ENCODE peak calls at places on chromosomes 12 and 14, in four cellular contexts. S is HepG2, R is GM12878, P is K562. F is an unnamed sample.
A peak's percentile ranks its signal among the peaks of the same experiment; 100 is the strongest.

GRCh38 chr12:72297666-72298065 is 25.5 kb downstream of the TRHDE start:
- DNase-seq in S (no peak), R (no peak), P (no peak), F (no peak)

GRCh38 chr12:52551466-52551865 is 1.5 kb downstream of the KRT71 start:
- DNase-seq in S (no peak), R (no peak), P (no peak), F (no peak)

GRCh38 chr12:57522887-57523705 is 472 bp downstream of the MBD6 start:
- DNase-seq in S (no peak), R (no peak), P (peak; percentile 84), F (peak; percentile 65)

GRCh38 chr14:99242238-99242637 is 29.8 kb downstream of the BCL11B start:
- DNase-seq in S (no peak), R (no peak), P (no peak), F (no peak)

GRCh38 chr14:104424406-104425072 is 155.0 kb upstream of the C14orf180 start:
- DNase-seq in S (no peak), R (no peak), P (no peak), F (peak; percentile 43)

GRCh38 chr12:88393017-88393767 is 187.1 kb downstream of the KITLG start:
- DNase-seq in S (peak; percentile 41), R (no peak), P (peak; percentile 18), F (no peak)

GRCh38 chr12:52305921-52306705 is 14.8 kb upstream of the KRT81 start:
- DNase-seq in S (no peak), R (no peak), P (no peak), F (no peak)

GRCh38 chr12:106631150-106631549 is 48.3 kb downstream of the RFX4 start:
- DNase-seq in S (no peak), R (no peak), P (no peak), F (no peak)

GRCh38 chr14:55127491-55127951 is 1.5 kb upstream of the LGALS3 start:
- DNase-seq in S (no peak), R (no peak), P (no peak), F (no peak)

GRCh38 chr14:78902010-78902623 is 731.9 kb downstream of the NRXN3 start:
- DNase-seq in S (peak; percentile 8), R (no peak), P (peak; percentile 5), F (no peak)

GRCh38 chr12:5525783-5526367 is 94.0 kb downstream of the NTF3 start:
- DNase-seq in S (no peak), R (no peak), P (no peak), F (peak; percentile 11)

GRCh38 chr12:14651371-14651770 is 45.0 kb downstream of the GUCY2C start:
- DNase-seq in S (no peak), R (no peak), P (no peak), F (no peak)

GRCh38 chr12:103908877-103909276 is 21.3 kb upstream of the HSP90B1 start:
- DNase-seq in S (no peak), R (no peak), P (no peak), F (no peak)

GRCh38 chr12:115752913-115753726 is 524.4 kb downstream of the MED13L start:
- DNase-seq in S (peak; percentile 58), R (peak; percentile 12), P (peak; percentile 48), F (no peak)

GRCh38 chr12:1829306-1829900 is 9.0 kb downstream of the LRTM2 start:
- DNase-seq in S (no peak), R (no peak), P (no peak), F (no peak)
- TF ChIP-seq JUND in S (no peak), R (no peak), P (no peak), F (no peak)

GRCh38 chr14:70698288-70698687 is 56.6 kb downstream of the TTC9 start:
- DNase-seq in S (peak; percentile 29), R (no peak), P (peak; percentile 57), F (no peak)
- TF ChIP-seq HDAC2 in S (no peak), R (no peak), P (no peak), F (no peak)

DNA sequence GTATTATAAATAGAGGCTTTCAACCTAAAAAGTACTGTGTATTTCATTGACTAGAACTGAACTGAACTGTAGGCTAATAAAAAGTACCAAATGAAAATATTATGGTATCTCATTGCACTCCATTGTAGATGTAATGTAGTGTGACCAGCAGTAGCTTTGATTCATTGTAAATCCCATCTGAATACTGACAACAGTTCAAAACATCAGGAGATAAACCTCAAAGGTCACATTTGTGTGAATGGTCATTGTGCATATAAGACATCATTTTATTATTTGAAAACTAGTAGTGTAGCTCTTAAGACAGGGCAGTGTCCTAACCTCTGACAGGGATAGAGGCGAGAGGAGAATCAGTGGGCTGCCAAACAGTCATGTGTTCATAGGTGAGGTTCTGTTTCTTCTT is 286.6 kb downstream of the FBXL14 start:
- DNase-seq in S (no peak), R (no peak), P (no peak), F (no peak)
- TF ChIP-seq CREB1 in S (no peak), R (no peak), P (no peak), F (no peak)

DNA sequence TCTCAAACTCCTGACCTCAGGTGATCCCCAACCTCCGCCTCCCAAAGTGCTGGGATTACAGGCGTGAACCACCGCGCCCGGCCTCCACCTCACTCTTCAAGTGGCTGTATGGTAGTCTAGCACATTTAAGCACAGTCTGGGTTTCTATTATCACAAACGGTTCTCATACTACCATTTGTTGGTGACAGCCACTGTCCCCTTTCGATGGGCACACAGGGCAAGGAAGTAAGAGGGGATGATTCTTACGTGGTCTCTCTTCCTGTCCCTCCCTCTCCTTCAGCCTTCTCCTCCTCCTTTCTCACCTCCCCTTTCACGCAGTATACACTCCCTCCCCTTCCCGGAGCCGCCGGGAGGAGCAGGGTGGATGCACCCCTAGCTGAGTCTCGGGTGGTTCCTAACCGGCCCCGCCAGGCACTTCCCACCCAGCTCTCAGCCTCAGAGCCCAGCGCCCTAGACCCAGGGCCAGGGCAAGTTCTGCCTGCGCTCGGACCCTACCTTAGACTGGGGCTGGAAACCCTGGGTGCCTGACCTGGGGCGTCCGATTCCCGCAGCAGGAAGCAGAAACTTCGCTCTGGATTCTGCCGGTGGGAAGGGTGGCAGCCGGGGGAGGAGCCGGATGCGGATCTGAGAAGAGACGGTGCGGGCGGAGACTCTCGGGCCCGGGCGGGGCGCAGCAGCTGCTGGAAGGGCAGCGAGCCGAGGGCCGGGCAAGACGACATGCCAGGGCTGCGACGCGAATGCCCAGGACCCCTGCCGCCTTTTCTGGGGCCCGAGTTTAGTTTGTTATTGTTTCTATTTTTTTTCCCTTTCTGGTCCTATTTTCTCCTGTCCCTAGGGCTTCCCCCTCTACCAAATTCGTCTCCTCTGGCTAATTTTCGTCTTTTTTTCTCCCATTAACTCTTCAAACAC is at the start of gene TEP1:
- DNase-seq in S (peak; percentile 62), R (no peak), P (peak; percentile 77), F (peak; percentile 31)
- TF ChIP-seq JUND in S (no peak), R (no peak), P (no peak), F (no peak)

GRCh38 chr14:22276913-22277816 is 311.9 kb downstream of the DAD1 start:
- DNase-seq in S (peak; percentile 46), R (no peak), P (peak; percentile 6), F (no peak)
- TF ChIP-seq HDAC2 in S (no peak), R (no peak), P (no peak), F (no peak)

GRCh38 chr12:120468271-120468845 is 1.2 kb downstream of the SRSF9 start:
- DNase-seq in S (peak; percentile 44), R (no peak), P (peak; percentile 58), F (no peak)
- TF ChIP-seq CREB1 in S (no peak), R (no peak), P (no peak), F (no peak)

F was measured in H1.